ENCODE peak calls at places on chromosomes 12 and 14, in four cellular contexts. G, N, A and Z are unnamed samples.

GRCh38 chr12:26231930-26232329 is 36.6 kb downstream of the SSPN start:
- DNase-seq in G (no peak), N (no peak), A (no peak), Z (no peak)

GRCh38 chr12:12449533-12450025 is 92.7 kb downstream of the BORCS5 start:
- DNase-seq in G (no peak), N (no peak), A (no peak), Z (no peak)

GRCh38 chr12:71019282-71019831 is 98.8 kb upstream of the PTPRR start:
- DNase-seq in G (no peak), N (no peak), A (no peak), Z (no peak)

GRCh38 chr12:120847392-120848157 is 56.6 kb downstream of the SPPL3 start:
- DNase-seq in G (no peak), N (no peak), A (no peak), Z (no peak)

GRCh38 chr12:56941299-56942017 is 7.2 kb upstream of the SDR9C7 start:
- DNase-seq in G (no peak), N (no peak), A (no peak), Z (peak; percentile 19)

GRCh38 chr12:26701604-26702215 is 131.3 kb downstream of the ITPR2 start:
- DNase-seq in G (no peak), N (no peak), A (peak; percentile 68), Z (peak; percentile 72)

GRCh38 chr14:32330356-32331226 is 1.5 kb downstream of the AKAP6 start:
- DNase-seq in G (no peak), N (no peak), A (peak; percentile 52), Z (peak; percentile 39)

GRCh38 chr14:65949711-65950516 is 536.3 kb upstream of the CCDC196 start:
- DNase-seq in G (no peak), N (no peak), A (no peak), Z (peak; percentile 84)

GRCh38 chr12:14399871-14400270 is 34.4 kb downstream of the ATF7IP start:
- DNase-seq in G (no peak), N (no peak), A (no peak), Z (no peak)

GRCh38 chr12:23113781-23114180 is 488.8 kb downstream of the ETNK1 start:
- DNase-seq in G (no peak), N (no peak), A (no peak), Z (no peak)